ENCODE peak calls at places on chromosomes 16 and 17, in four cellular contexts. I is H9, M is neuronal stem cell, F is mesenchymal stem cell. N is an unnamed sample.

GRCh38 chr16:85055503-85056210 is 28.1 kb downstream of the KIAA0513 start:
- DNase-seq in F (peak; percentile 91), I (no peak), M (no peak), N (peak; percentile 63)

GRCh38 chr16:4384497-4384896 is 12.8 kb downstream of the VASN start:
- DNase-seq in I (no peak), M (no peak), F (no peak), N (peak; percentile 43)

GRCh38 chr17:44219126-44219635 is 294 bp downstream of the UBTF start:
- DNase-seq in I (peak; percentile 72), F (peak; percentile 68), M (peak; percentile 76), N (peak; percentile 65)

GRCh38 chr17:74592087-74592990 is at the start of gene CD300LD:
- DNase-seq in F (no peak), I (no peak), M (no peak), N (no peak)

GRCh38 chr17:74871329-74872076 is 1.3 kb downstream of the FDXR start:
- DNase-seq in I (no peak), M (no peak), F (no peak), N (no peak)

GRCh38 chr17:70137451-70138230 is 31.7 kb upstream of the KCNJ2 start:
- DNase-seq in I (no peak), F (peak; percentile 97), M (no peak), N (peak; percentile 95)

GRCh38 chr16:30623558-30624283 is 13.5 kb upstream of the ZNF689 start:
- DNase-seq in F (no peak), M (no peak), I (no peak), N (no peak)

GRCh38 chr16:80824623-80825364 is 20.4 kb upstream of the CDYL2 start:
- DNase-seq in F (peak; percentile 40), I (no peak), M (peak; percentile 59), N (peak; percentile 67)

GRCh38 chr16:20865420-20866126 is 34.6 kb downstream of the DCUN1D3 start:
- DNase-seq in F (peak; percentile 52), M (no peak), I (no peak), N (peak; percentile 64)

GRCh38 chr16:81551821-81552304 is 107.3 kb downstream of the CMIP start:
- DNase-seq in I (no peak), M (no peak), F (peak; percentile 70), N (peak; percentile 71)

GRCh38 chr17:77836557-77837041 is 121.9 kb upstream of the TNRC6C start:
- DNase-seq in M (no peak), I (no peak), F (peak; percentile 6), N (peak; percentile 60)

GRCh38 chr16:67100569-67101300 is 9.0 kb upstream of the PHAF1 start:
- DNase-seq in I (no peak), M (no peak), F (peak; percentile 67), N (peak; percentile 56)

GRCh38 chr17:78852709-78853111 is 12.1 kb upstream of the USP36 start:
- DNase-seq in I (peak; percentile 73), M (no peak), F (no peak), N (peak; percentile 64)

GRCh38 chr16:81488687-81489411 is 44.2 kb downstream of the CMIP start:
- DNase-seq in M (no peak), I (no peak), F (no peak), N (no peak)

GRCh38 chr17:35433075-35433894 is 985 bp upstream of the SLFN12 start:
- DNase-seq in I (peak; percentile 97), M (peak; percentile 68), F (peak; percentile 97), N (peak; percentile 100)

GRCh38 chr17:74712756-74713155 is at the start of gene CD300LF:
- DNase-seq in M (no peak), I (no peak), F (no peak), N (no peak)

GRCh38 chr16:50665128-50665878 is 15.8 kb downstream of the SNX20 start:
- DNase-seq in I (peak; percentile 83), F (peak; percentile 65), M (peak; percentile 71), N (peak; percentile 57)

GRCh38 chr17:34401165-34401564 is 38.1 kb upstream of the CCL1 start:
- DNase-seq in I (peak; percentile 25), F (no peak), M (no peak), N (no peak)

GRCh38 chr17:71334041-71334781 is 786.6 kb upstream of the SOX9 start:
- DNase-seq in M (no peak), I (no peak), F (no peak), N (peak; percentile 21)

GRCh38 chr16:27847030-27847550 is 216.4 kb downstream of the GSG1L start:
- DNase-seq in F (peak; percentile 1), M (no peak), I (peak; percentile 15), N (no peak)

GRCh38 chr16:12815361-12815760 is 11.7 kb upstream of the CPPED1 start:
- DNase-seq in F (no peak), I (no peak), M (no peak), N (no peak)

DNA sequence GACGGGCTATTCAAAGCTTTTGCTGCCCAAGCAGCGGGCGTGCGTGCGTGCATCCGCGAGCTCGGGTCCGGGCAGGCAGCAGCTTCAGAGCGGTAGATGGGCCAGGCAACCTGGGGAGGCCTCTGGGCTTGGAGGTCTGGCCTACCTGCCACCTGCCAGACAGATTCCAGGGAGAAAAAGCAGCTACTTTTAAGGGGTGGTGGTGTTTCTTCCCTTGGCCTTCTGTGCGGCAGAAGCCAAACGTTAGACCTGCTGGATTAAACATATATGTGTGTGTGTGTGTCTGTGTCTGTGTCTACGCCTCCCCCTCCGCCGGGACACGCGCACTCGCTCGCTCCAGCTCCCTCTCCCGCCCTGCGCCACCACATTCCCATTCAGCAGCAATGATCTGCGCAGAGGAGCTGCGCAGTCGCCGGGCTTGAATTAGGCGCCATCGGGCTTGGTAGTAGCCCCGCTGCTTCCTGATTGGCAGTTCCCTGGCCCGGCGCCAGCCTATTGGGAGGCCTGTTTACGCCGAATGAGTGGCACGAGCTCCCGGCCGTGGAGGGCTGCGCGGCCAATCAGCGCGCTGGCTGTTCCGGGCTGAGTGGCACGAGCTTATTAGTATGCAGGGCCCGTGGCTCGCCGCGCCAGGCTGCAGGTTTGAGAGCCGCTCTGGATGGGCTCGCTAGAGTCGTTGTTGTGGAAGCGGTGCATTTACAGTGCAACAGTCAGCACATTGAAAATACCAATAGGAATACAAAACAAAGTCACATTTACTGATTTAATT is at the start of gene BAHCC1:
- DNase-seq in M (peak; percentile 99), F (peak; percentile 100), I (peak; percentile 100), N (peak; percentile 100)
- H3K14ac ChIP-seq in M (peak within 1 kb of the TSS; percentile 82), F (peak within 1 kb of the TSS; percentile 71), I (no peak within 1 kb of the TSS), N (peak within 1 kb of the TSS; percentile 33)

GRCh38 chr17:4806770-4807533 is at the start of gene PLD2:
- DNase-seq in F (peak; percentile 83), I (peak; percentile 91), M (peak; percentile 87), N (peak; percentile 67)
- H3K14ac ChIP-seq in F (peak within 1 kb of the TSS; percentile 84), I (no peak within 1 kb of the TSS), M (peak within 1 kb of the TSS; percentile 97), N (peak within 1 kb of the TSS; percentile 71)

GRCh38 chr17:81013642-81014041 is 21.3 kb upstream of the BAIAP2 start:
- DNase-seq in F (no peak), I (no peak), M (no peak), N (no peak)
- H3K14ac ChIP-seq in F (no peak overlapping the region), I (no peak overlapping the region), M (no peak overlapping the region), N (no peak overlapping the region)

GRCh38 chr16:48011888-48012658 is 143.7 kb downstream of the ABCC12 start:
- DNase-seq in F (no peak), M (no peak), I (peak; percentile 10), N (no peak)
- H3K14ac ChIP-seq in F (no peak overlapping the region), M (no peak overlapping the region), I (no peak overlapping the region), N (no peak overlapping the region)

DNA sequence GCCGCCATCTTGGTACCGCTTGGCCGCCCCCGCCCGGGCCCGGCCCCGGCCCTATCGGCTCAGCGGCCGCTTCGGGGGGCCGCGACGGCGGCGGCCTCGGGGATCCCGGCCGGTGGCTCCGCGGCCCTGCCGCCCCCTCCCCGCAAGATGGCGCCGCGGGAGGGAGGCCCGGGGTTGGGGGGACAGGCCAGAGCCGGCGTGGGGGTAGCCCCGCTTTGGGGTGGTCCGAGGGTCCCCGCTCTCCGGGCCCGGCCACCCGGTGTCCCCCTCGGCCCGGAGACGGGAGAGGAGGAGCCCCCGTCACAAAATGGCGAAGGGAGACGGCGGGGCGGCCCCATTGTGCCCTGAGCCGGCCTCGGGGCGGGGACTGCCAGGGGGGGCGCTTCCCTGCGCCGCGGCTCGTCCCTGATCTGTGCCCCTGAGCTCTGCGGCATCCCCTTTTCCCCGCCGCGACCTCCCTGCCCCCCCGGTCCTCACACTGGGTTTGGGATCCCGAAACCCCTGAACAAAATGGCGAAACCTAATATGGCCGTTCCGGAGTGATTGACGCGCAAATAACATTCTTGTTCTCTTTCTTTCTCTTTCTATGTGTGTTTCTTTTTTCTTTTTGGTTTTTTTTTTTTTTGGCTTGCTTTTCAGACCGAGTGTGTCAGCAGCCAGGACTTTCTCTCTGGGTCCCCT is 978 bp downstream of the HAPSTR1 start:
- DNase-seq in M (peak; percentile 41), I (no peak), F (peak; percentile 40), N (no peak)
- H3K14ac ChIP-seq in M (peak overlapping the region; percentile 75), I (peak overlapping the region; percentile 98), F (peak overlapping the region; percentile 100), N (peak overlapping the region; percentile 90)

DNA sequence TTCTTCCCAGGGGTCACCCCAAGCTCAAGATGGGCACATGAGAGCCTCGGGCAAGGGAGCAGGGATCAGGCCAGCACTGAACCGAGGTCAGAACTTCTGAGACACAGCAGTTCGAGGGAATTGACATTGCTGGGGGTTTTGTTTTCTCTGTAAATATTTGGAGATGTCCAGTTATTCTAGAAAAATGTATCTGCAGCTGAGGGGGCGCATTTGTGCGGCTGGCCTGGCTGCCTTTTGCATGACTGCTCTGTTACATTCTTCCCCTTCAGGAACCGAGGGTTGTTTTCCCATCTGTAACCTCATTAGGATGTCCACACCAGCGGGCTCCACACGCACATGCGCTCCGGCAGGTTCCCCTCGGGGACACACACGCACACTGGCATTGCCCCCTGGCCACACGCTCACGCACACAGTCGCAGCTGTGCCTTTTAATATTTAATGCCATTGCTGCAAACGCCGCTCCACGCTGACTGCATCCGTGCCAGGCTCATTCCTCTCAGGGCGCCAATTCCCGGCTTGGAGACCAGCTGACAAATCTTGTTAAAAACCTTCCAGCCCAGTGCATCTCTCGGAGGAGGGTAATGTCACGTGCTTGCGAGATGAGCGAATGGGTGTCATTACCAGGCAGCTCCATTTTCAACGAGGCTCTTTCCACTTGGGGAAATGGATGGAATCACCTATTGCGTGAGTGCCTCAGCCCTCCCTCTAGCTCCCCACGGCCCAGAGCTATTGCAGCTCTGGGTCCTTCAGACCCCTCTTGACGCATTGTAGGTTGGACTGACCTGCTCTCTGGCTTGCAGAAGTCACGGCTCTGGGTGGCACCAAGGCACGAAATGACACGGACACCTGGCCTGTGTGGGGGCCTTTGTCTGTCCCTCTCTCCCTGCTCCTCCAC is 13.2 kb downstream of the CCR7 start:
- DNase-seq in I (peak; percentile 24), M (no peak), F (peak; percentile 93), N (peak; percentile 99)
- H3K14ac ChIP-seq in I (no peak overlapping the region), M (no peak overlapping the region), F (peak overlapping the region; percentile 88), N (peak overlapping the region; percentile 97)

GRCh38 chr16:49181812-49182211 is 99.8 kb downstream of the CBLN1 start:
- DNase-seq in I (no peak), F (no peak), M (no peak), N (no peak)

GRCh38 chr16:49183911-49184310 is 97.7 kb downstream of the CBLN1 start:
- DNase-seq in F (no peak), M (peak; percentile 15), I (peak; percentile 73), N (no peak)

GRCh38 chr16:49179714-49180330 is 101.8 kb downstream of the CBLN1 start:
- DNase-seq in M (no peak), I (no peak), F (no peak), N (no peak)
- H3K14ac ChIP-seq in M (no peak overlapping the region), I (no peak overlapping the region), F (no peak overlapping the region), N (no peak overlapping the region)

DNA sequence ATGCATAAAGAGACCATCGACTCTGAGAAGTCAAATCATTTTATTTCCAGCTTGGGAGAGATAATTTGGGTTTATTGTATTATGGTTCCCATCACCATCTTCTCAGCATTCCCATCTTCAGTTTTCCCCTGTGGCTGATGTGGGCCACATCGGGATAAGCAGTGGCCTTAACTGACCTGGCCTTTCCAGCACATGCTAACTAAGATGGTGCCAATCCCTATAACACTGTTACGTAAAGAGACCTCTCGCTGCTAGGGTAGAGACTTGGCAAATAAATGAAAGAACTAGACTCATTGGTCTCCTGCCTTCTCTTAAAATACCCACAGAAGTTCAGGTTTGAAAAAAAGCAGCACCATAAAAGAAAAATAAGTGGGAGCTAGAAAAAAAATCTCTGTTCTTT is 49.4 kb downstream of the VPS35L start:
- DNase-seq in I (no peak), M (no peak), F (no peak), N (no peak)
- H3K14ac ChIP-seq in I (no peak overlapping the region), M (no peak overlapping the region), F (no peak overlapping the region), N (no peak overlapping the region)

N was measured in IMR-90.